ENCODE peak calls at places on chromosomes 7 and 10, in five cellular contexts. Z, F, L, Y and J are unnamed samples.

GRCh38 chr7:149869291-149869650 is 4.5 kb upstream of the ATP6V0E2 start:
- DNase-seq in F (no peak), L (no peak), Y (no peak), Z (no peak), J (no peak)

GRCh38 chr10:84494849-84495180 is 166.4 kb downstream of the CCSER2 start:
- DNase-seq in L (no peak), Y (no peak), F (no peak), Z (no peak), J (no peak)

GRCh38 chr10:122126763-122127659 is 138.0 kb downstream of the TACC2 start:
- DNase-seq in Y (no peak), F (no peak), L (peak; percentile 83), Z (no peak), J (peak; percentile 41)

GRCh38 chr10:50312464-50313437 is 61.4 kb upstream of the ASAH2 start:
- DNase-seq in F (no peak), Y (no peak), Z (no peak), L (no peak), J (no peak)

GRCh38 chr7:17530249-17530648 is 231.8 kb downstream of the AHR start:
- DNase-seq in F (no peak), Y (no peak), Z (no peak), L (no peak), J (no peak)

GRCh38 chr10:49488056-49488455 is 50.9 kb downstream of the ERCC6 start:
- DNase-seq in Y (no peak), L (no peak), Z (no peak), F (peak; percentile 19), J (peak; percentile 22)

GRCh38 chr7:105838273-105839141 is 37.9 kb downstream of the ATXN7L1 start:
- DNase-seq in F (peak; percentile 34), Z (peak; percentile 37), L (no peak), Y (peak; percentile 21), J (peak; percentile 37)

GRCh38 chr10:9302142-9302746 is 1247.8 kb downstream of the GATA3 start:
- DNase-seq in Y (peak; percentile 28), F (no peak), L (no peak), Z (no peak), J (no peak)

GRCh38 chr7:114789942-114790341 is 132.0 kb upstream of the MDFIC start:
- DNase-seq in F (no peak), Z (no peak), Y (no peak), L (no peak), J (no peak)

GRCh38 chr7:100600222-100601038 is 1.7 kb upstream of the PCOLCE start:
- DNase-seq in Z (no peak), F (peak; percentile 14), Y (peak; percentile 52), L (no peak), J (no peak)

GRCh38 chr7:139022286-139022685 is 13.6 kb downstream of the ZC3HAV1L start:
- DNase-seq in Z (no peak), Y (no peak), F (no peak), L (no peak), J (no peak)

GRCh38 chr10:1393481-1393880 is 337.3 kb downstream of the WDR37 start:
- DNase-seq in Z (no peak), L (no peak), Y (no peak), F (no peak), J (no peak)

GRCh38 chr10:58807631-58808024 is 295.0 kb downstream of the BICC1 start:
- DNase-seq in Y (peak; percentile 30), Z (no peak), F (no peak), L (no peak), J (peak; percentile 23)

GRCh38 chr7:33185786-33186185 is 56.4 kb downstream of the BBS9 start:
- DNase-seq in Y (no peak), L (no peak), Z (no peak), F (no peak), J (no peak)

GRCh38 chr7:21076054-21076453 is 289.4 kb upstream of the SP8 start:
- DNase-seq in Y (no peak), F (no peak), Z (no peak), L (no peak), J (no peak)

GRCh38 chr7:142567676-142568075 is 181.6 kb upstream of the PRSS1 start:
- DNase-seq in Y (no peak), F (no peak), Z (no peak), L (no peak), J (no peak)

GRCh38 chr10:52318822-52319464 is 4.9 kb downstream of the DKK1 start:
- DNase-seq in Z (no peak), L (no peak), Y (no peak), F (no peak), J (no peak)

GRCh38 chr10:94397549-94398370 is 4.6 kb upstream of the TBC1D12 start:
- DNase-seq in L (no peak), F (no peak), Z (no peak), Y (no peak), J (no peak)

GRCh38 chr7:2523461-2523905 is 3.9 kb downstream of the LFNG start:
- DNase-seq in Y (no peak), F (peak; percentile 86), Z (no peak), L (no peak), J (no peak)

GRCh38 chr10:62093863-62094291 is 174.8 kb downstream of the RTKN2 start:
- DNase-seq in Z (no peak), Y (no peak), L (no peak), F (no peak), J (no peak)

GRCh38 chr7:107865956-107866775 is 24.8 kb upstream of the DLD start:
- DNase-seq in Z (no peak), Y (no peak), L (no peak), F (no peak), J (no peak)

GRCh38 chr7:98078197-98078870 is 28.3 kb upstream of the LMTK2 start:
- DNase-seq in Z (no peak), F (peak; percentile 55), Y (no peak), L (peak; percentile 29), J (no peak)

GRCh38 chr7:50477640-50478039 is 27.5 kb upstream of the FIGNL1 start:
- DNase-seq in Y (no peak), F (no peak), Z (no peak), L (no peak), J (no peak)

GRCh38 chr7:50476953-50477625 is 26.9 kb upstream of the FIGNL1 start:
- DNase-seq in Z (no peak), F (no peak), L (no peak), Y (no peak), J (no peak)

GRCh38 chr7:50481867-50482266 is 31.7 kb upstream of the FIGNL1 start:
- DNase-seq in L (no peak), Y (no peak), Z (no peak), F (no peak), J (no peak)

GRCh38 chr7:50475340-50475739 is 25.2 kb upstream of the FIGNL1 start:
- DNase-seq in F (no peak), L (no peak), Y (no peak), Z (no peak), J (no peak)

DNA sequence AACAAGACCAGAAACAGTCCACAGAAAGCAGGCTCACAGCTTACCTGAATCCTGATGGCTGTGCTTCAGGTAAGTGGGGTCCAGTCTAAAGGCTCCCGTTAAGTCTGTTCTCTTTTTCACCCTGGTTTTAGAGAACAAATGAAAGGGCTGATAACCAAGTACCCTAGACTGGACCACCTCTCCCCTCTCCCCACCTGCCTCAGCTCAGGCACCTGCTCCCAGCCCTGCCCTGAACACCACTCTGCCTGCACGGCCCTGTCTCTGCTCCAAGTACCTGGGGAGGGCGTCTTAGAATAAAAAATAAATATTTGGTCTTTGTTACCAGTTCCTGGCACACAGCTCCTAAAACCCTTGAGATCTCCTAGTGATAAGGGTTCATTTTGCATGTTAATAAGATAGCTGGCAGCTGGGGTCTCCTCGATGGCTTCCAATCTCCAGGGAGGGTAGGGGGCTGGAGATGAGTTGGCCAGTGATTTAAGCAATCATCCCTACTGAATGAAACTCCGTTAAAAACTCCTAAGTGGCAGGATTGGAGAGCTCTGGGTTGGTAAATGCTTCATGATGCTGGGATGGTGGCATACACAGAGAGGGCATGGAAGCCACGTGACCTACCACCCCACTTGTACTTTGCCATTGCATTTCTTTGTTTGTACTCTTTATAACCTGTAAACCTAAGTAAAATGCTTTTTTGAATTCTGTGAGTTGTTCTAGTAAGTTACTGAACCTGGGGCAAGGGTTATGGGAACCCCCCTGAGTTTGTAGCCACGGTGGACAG is 29.8 kb upstream of the FIGNL1 start:
- DNase-seq in Z (no peak), Y (no peak), L (no peak), F (no peak), J (no peak)
- H3K4me1 ChIP-seq in Z (no peaks in the 10 kb centered on the region), Y (no peaks in the 10 kb centered on the region), L (no peaks in the 10 kb centered on the region), F (no peaks in the 10 kb centered on the region), J (no peaks in the 10 kb centered on the region)

DNA sequence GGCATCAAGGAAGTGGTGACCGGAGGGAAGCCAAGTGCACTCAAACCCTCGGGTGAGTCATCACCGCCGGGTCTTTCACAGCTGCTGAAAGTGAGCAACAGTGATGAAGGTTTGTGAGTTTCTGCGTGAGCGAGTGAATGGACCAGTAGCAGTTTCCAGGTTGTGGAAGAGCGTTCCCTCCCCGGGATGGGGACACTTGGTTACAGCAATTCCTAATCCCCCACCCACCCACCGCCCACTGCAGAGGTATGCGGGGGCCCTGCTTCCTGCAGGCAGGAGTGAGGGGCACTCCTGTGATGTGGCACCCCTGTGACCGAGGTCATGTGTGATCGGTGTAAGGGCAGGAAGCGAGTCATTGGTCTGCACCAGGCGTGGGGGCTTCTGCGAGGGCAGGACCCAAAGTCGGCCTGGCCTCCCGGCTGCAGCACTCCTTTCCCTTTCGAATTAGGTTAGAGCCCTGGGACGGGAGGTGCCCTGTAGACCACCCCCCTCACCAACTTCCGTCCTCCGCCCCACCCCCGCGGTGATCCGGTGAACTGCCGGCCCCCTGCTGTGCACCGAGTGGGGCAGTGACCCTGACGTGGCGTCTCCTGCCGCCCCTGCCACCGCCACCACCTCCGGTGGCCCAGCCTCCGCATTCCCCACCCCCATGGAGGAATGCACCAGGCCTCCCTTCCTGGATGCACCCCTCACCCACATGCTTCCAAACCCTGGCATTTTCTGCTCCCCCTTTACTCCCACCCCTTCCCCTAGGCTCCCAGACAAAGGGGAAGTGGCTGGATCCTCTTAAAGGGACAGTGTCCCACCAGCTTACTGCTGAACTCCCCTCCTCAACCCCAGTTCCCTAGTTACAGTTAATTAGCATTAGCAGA is 10.9 kb downstream of the LIMK1 start:
- DNase-seq in Z (peak; percentile 72), Y (peak; percentile 73), L (peak; percentile 93), F (peak; percentile 64), J (peak; percentile 73)
- TF ChIP-seq POLR2A in Z (no peak), Y (no peak), L (no peak), F (peak; percentile 28), J (no peak)

DNA sequence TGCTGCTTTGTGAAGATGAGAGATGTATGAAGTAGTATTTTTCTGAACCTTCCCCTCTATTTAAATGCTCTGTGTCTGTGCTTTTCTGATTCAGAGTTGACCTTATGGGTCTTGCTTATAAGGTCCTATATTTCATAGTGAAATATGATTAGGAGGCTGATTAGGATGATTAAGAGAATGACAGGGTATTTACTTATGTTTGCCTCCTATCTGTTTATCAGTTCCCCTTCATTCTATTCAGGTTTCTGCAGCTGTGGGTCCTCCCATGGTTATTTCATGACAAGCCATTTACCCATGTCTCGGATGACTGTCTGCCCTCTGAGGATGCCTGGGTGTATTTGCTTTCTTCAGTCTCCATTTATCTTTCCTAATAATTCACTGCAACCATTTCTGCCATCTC is 16.9 kb downstream of the RPA3 start:
- DNase-seq in L (no peak), F (no peak), Z (no peak), Y (no peak), J (no peak)
- H3K4me1 ChIP-seq in L (no peaks in the 10 kb centered on the region), F (peaks cover 35% of the 10 kb centered on the region), Z (peaks cover 4% of the 10 kb centered on the region), Y (no peaks in the 10 kb centered on the region), J (no peaks in the 10 kb centered on the region)

GRCh38 chr7:113705439-113705838 is 213.4 kb downstream of the PPP1R3A start:
- DNase-seq in F (no peak), Z (no peak), L (no peak), Y (no peak), J (no peak)
- TF ChIP-seq POLR2A in F (no peak), Z (no peak), L (no peak), Y (no peak), J (no peak)